ENCODE peak calls at places on chromosomes 4 and X, in ten cellular contexts. Y, K, H, Z, L, E, W, I, J and U are unnamed samples. For H3K4me1, the result is how much of the 10 kb centered on the place peaks cover.

GRCh38 chr4:88765729-88766128 is 68.1 kb upstream of the NAP1L5 start:
- DNase-seq in Y (no peak), K (peak), H (no peak), Z (peak), L (no peak), E (peak), W (no peak), I (no peak), J (no peak), U (no peak)

GRCh38 chr4:101346562-101347266 is 612 bp downstream of the PPP3CA start:
- DNase-seq in Y (peak), K (peak), H (no peak), Z (peak), L (peak), E (peak), W (peak), I (peak), J (peak), U (peak)

GRCh38 chrX:93874554-93874953 is 200.5 kb downstream of the FAM133A start:
- DNase-seq in Y (peak), K (no peak), H (no peak), Z (peak), L (peak), E (peak), W (peak), I (peak), J (peak), U (peak)

GRCh38 chr4:141636077-141636770 is at the start of gene IL15:
- DNase-seq in Y (no peak), K (no peak), H (no peak), Z (peak), L (peak), E (peak), W (peak), I (peak), J (peak), U (peak)

GRCh38 chr4:1235381-1236102 is 13.4 kb downstream of the CTBP1 start:
- DNase-seq in Y (no peak), K (no peak), H (no peak), Z (no peak), L (no peak), E (no peak), W (peak), I (no peak), J (no peak), U (no peak)

GRCh38 chrX:9091253-9091652 is 57.3 kb upstream of the FAM9B start:
- DNase-seq in Y (no peak), K (no peak), H (no peak), Z (no peak), L (no peak), E (no peak), W (no peak), I (no peak), J (no peak), U (no peak)

GRCh38 chr4:20253799-20254409 is 2.2 kb downstream of the SLIT2 start:
- DNase-seq in Y (no peak), K (peak), H (no peak), Z (no peak), L (peak), E (peak), W (peak), I (peak), J (no peak), U (peak)

GRCh38 chr4:20408596-20408995 is 156.9 kb downstream of the SLIT2 start:
- DNase-seq in Y (peak), K (peak), H (no peak), Z (no peak), L (no peak), E (peak), W (no peak), I (no peak), J (no peak), U (no peak)

GRCh38 chrX:9310596-9310995 is 154.3 kb upstream of the TBL1X start:
- DNase-seq in Y (no peak), K (peak), H (no peak), Z (no peak), L (no peak), E (no peak), W (no peak), I (no peak), J (no peak), U (no peak)

GRCh38 chr4:10063544-10064300 is 42.4 kb upstream of the SLC2A9 start:
- DNase-seq in Y (no peak), K (peak), H (peak), Z (peak), L (peak), E (peak), W (peak), I (peak), J (no peak), U (peak)

GRCh38 chrX:64850371-64851082 is 125.7 kb downstream of the ZC4H2 start:
- DNase-seq in Y (no peak), K (no peak), H (no peak), Z (no peak), L (no peak), E (no peak), W (no peak), I (no peak), J (peak), U (no peak)

GRCh38 chrX:100368167-100368566 is 41.9 kb downstream of the PCDH19 start:
- DNase-seq in Y (peak), K (no peak), H (no peak), Z (peak), L (peak), E (peak), W (peak), I (no peak), J (peak), U (peak)

GRCh38 chr4:82984459-82984858 is 26.2 kb downstream of the LIN54 start:
- DNase-seq in Y (no peak), K (peak), H (no peak), Z (peak), L (no peak), E (no peak), W (peak), I (no peak), J (no peak), U (no peak)

GRCh38 chr4:155497306-155497705 is 120.5 kb upstream of the MAP9 start:
- DNase-seq in Y (no peak), K (no peak), H (no peak), Z (no peak), L (no peak), E (no peak), W (peak), I (no peak), J (no peak), U (no peak)

GRCh38 chr4:118888666-118889312 is at the start of gene SYNPO2:
- DNase-seq in Y (peak), K (peak), H (no peak), Z (peak), L (peak), E (peak), W (peak), I (peak), J (peak), U (peak)

GRCh38 chr4:25914670-25915358 is 794 bp downstream of the SMIM20 start:
- DNase-seq in Y (no peak), K (no peak), H (no peak), Z (no peak), L (no peak), E (no peak), W (no peak), I (no peak), J (no peak), U (no peak)

GRCh38 chrX:104307341-104307740 is 52.6 kb upstream of the ESX1 start:
- DNase-seq in Y (no peak), K (peak), H (no peak), Z (no peak), L (no peak), E (no peak), W (no peak), I (no peak), J (no peak), U (no peak)

GRCh38 chr4:75194180-75194579 is 261.3 kb downstream of the PARM1 start:
- DNase-seq in Y (no peak), K (no peak), H (no peak), Z (no peak), L (no peak), E (no peak), W (no peak), I (no peak), J (no peak), U (no peak)

GRCh38 chrX:123455693-123456092 is 271.6 kb downstream of the GRIA3 start:
- DNase-seq in Y (no peak), K (no peak), H (no peak), Z (no peak), L (no peak), E (no peak), W (no peak), I (no peak), J (no peak), U (no peak)

GRCh38 chr4:36010531-36010930 is 233.8 kb downstream of the ARAP2 start:
- DNase-seq in Y (no peak), K (peak), H (no peak), Z (no peak), L (no peak), E (peak), W (no peak), I (no peak), J (no peak), U (no peak)

GRCh38 chr4:25161599-25161960 is 1.3 kb upstream of the SEPSECS start:
- DNase-seq in Y (peak), K (peak), H (no peak), Z (peak), L (no peak), E (peak), W (no peak), I (no peak), J (peak), U (no peak)

GRCh38 chrX:75746891-75747639 is 38.0 kb downstream of the MAGEE2 start:
- DNase-seq in Y (peak), K (no peak), H (no peak), Z (no peak), L (peak), E (peak), W (peak), I (peak), J (no peak), U (peak)

GRCh38 chr4:52038109-52038912 is at the start of gene SGCB:
- DNase-seq in Y (peak), K (peak), H (no peak), Z (peak), L (peak), E (peak), W (peak), I (peak), J (peak), U (peak)

GRCh38 chr4:54384563-54384962 is 155.5 kb downstream of the PDGFRA start:
- DNase-seq in Y (peak), K (peak), H (no peak), Z (peak), L (no peak), E (peak), W (peak), I (no peak), J (peak), U (peak)

GRCh38 chrX:49177338-49177833 is 5.7 kb downstream of the PLP2 start:
- DNase-seq in Y (peak), K (no peak), H (no peak), Z (peak), L (no peak), E (no peak), W (no peak), I (no peak), J (no peak), U (no peak)

GRCh38 chr4:91958651-91959050 is 345.1 kb upstream of the GRID2 start:
- DNase-seq in Y (no peak), K (peak), H (no peak), Z (no peak), L (peak), E (peak), W (peak), I (no peak), J (no peak), U (peak)

GRCh38 chr4:122003335-122003734 is 51.5 kb upstream of the TRPC3 start:
- DNase-seq in Y (peak), K (no peak), H (no peak), Z (no peak), L (peak), E (peak), W (peak), I (peak), J (peak), U (peak)

GRCh38 chrX:9341305-9342201 is 123.3 kb upstream of the TBL1X start:
- DNase-seq in Y (peak), K (peak), H (no peak), Z (no peak), L (peak), E (peak), W (peak), I (no peak), J (peak), U (peak)

GRCh38 chr4:142350886-142351285 is 495.2 kb downstream of the INPP4B start:
- DNase-seq in Y (no peak), K (no peak), H (no peak), Z (no peak), L (no peak), E (no peak), W (no peak), I (no peak), J (no peak), U (no peak)

GRCh38 chr4:165369522-165369921 is 9.3 kb upstream of the CPE start:
- DNase-seq in Y (no peak), K (no peak), H (no peak), Z (peak), L (no peak), E (no peak), W (no peak), I (no peak), J (no peak), U (no peak)

GRCh38 chr4:139745111-139745639 is 79.6 kb downstream of the MGST2 start:
- DNase-seq in Y (no peak), K (no peak), H (no peak), Z (no peak), L (no peak), E (no peak), W (no peak), I (peak), J (no peak), U (no peak)
- H3K27ac ChIP-seq in Y (no peak), K (no peak), H (no peak), Z (no peak), L (no peak), E (no peak), W (no peak), I (no peak), J (no peak), U (no peak)

GRCh38 chr4:80532674-80533333 is 197.3 kb downstream of the CFAP299 start:
- DNase-seq in Y (no peak), K (no peak), H (no peak), Z (no peak), L (no peak), E (no peak), W (peak), I (no peak), J (no peak), U (no peak)
- H3K4me2 ChIP-seq in Y (peak), K (no peak), H (no peak), Z (no peak), L (peak), E (no peak), W (peak), I (no peak), J (no peak), U (peak)

DNA sequence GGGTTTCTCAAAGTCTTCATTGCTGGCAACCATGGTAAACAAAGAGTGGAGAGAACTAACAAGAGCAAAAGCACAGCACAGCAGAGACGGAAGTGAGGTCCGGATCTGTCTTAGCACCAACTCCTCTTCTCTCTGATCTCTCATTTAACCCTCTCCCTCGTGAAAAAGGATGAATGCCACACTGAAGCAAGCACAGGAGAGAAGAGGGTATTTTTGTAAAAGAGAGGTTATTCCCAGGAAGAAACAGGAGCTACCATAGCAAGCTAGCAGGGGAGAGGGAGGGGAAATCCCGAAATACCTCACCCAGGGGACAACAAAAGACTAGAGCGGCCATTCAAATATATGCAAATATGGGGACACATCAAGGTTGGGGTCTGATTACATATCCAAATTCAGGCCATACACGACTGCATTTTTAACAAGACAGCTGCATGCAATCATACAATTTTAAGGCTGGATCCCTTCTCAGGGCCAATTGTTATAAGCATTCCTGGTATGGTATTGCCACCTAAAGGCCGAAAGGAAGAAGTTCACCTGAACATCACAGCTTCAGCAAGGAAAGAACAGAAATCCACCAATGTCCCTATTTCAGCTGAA is 46.6 kb downstream of the CD40LG start:
- DNase-seq in Y (peak), K (peak), H (no peak), Z (peak), L (peak), E (peak), W (peak), I (peak), J (peak), U (peak)
- H3K4me1 ChIP-seq in Y (under half), K (under half), H (under half), Z (under half), L (under half), E (under half), W (under half), I (under half), J (under half), U (under half)

GRCh38 chr4:185883591-185883990 is 71.6 kb upstream of the SORBS2 start:
- DNase-seq in Y (no peak), K (no peak), H (no peak), Z (no peak), L (no peak), E (no peak), W (no peak), I (no peak), J (no peak), U (no peak)

GRCh38 chr4:185878633-185879032 is 66.6 kb upstream of the SORBS2 start:
- DNase-seq in Y (no peak), K (no peak), H (no peak), Z (no peak), L (no peak), E (no peak), W (no peak), I (no peak), J (no peak), U (no peak)

GRCh38 chr4:185879666-185880312 is 67.8 kb upstream of the SORBS2 start:
- DNase-seq in Y (no peak), K (no peak), H (no peak), Z (no peak), L (no peak), E (no peak), W (no peak), I (no peak), J (peak), U (no peak)

GRCh38 chr4:185880571-185880970 is 68.6 kb upstream of the SORBS2 start:
- DNase-seq in Y (no peak), K (no peak), H (no peak), Z (no peak), L (no peak), E (no peak), W (no peak), I (no peak), J (no peak), U (no peak)

DNA sequence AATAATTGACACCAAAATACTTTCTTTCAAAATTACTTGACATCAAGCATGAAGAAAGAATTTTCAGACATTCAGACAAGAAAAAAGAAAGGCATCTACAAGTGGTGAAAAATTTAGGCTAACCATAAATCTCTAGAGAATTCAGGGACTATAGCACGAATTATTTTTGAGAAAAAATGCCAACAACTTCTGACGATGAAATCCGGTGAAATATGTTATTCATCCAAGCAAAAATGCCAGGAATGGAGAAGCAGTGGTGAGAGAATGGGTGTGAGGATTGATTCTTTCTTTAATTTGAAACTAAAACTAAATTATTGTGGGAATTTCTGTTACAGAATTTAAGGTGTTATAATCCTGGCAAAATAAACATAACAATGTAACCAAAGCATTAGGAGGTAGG is 69.4 kb upstream of the SORBS2 start:
- DNase-seq in Y (no peak), K (no peak), H (no peak), Z (no peak), L (no peak), E (peak), W (no peak), I (no peak), J (no peak), U (no peak)
- H3K27ac ChIP-seq in Y (no peak), K (no peak), H (no peak), Z (no peak), L (no peak), E (no peak), W (no peak), I (no peak), J (no peak), U (no peak)

DNA sequence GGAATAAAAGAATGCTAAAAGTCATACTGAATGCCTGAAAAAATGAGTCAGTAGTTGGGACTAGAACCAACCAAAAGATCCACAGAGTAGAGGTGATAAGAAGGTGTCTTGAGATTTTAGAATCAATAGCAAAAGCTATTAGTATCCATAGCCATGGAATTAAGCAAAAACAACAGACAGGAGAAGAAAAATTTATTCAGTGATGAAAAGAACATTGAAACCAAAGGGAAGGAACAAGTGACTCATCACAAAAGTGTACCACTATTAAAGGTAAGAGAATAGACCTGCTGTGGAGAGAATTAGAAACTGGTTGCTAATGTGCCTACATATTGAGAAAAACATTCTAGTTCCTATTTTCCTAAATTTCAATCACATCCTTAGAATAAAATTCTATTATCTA is 182.0 kb upstream of the NEIL3 start:
- DNase-seq in Y (no peak), K (peak), H (no peak), Z (peak), L (no peak), E (no peak), W (no peak), I (no peak), J (no peak), U (no peak)
- H3K4me2 ChIP-seq in Y (no peak), K (peak), H (peak), Z (peak), L (no peak), E (no peak), W (no peak), I (no peak), J (no peak), U (no peak)

GRCh38 chrX:71098951-71099506 is 3.4 kb downstream of the FOXO4 start:
- DNase-seq in Y (no peak), K (no peak), H (no peak), Z (no peak), L (peak), E (peak), W (peak), I (no peak), J (no peak), U (no peak)

GRCh38 chrX:71100581-71101505 is 5.2 kb downstream of the FOXO4 start:
- DNase-seq in Y (no peak), K (no peak), H (no peak), Z (no peak), L (peak), E (no peak), W (no peak), I (no peak), J (no peak), U (no peak)

GRCh38 chrX:71099736-71100135 is 4.1 kb downstream of the FOXO4 start:
- DNase-seq in Y (no peak), K (no peak), H (no peak), Z (no peak), L (peak), E (peak), W (peak), I (no peak), J (no peak), U (peak)

GRCh38 chrX:71103110-71103983 is 3.2 kb downstream of the CXorf65 start:
- DNase-seq in Y (no peak), K (no peak), H (no peak), Z (no peak), L (peak), E (peak), W (peak), I (peak), J (no peak), U (peak)

DNA sequence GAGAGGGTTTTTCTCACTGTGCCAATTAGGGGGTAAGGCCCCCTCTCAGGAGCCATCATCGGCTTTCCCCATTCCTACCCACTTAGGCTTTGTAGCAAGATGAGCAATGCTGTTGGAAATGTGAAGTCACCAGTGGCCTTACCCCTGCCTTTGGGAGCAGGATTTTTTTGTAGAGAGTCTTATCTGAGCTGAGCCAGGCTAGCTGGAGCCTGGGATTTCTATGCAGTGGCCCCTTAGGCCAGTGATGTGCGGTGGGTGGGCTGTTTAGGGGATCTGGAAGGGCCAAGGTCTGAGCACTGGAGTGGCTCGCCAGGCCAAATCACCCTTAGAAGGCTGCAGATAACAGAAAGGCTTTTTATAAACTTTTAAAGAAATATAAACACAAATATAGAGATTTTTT is 4.2 kb downstream of the CXorf65 start:
- DNase-seq in Y (no peak), K (no peak), H (no peak), Z (no peak), L (no peak), E (no peak), W (no peak), I (no peak), J (no peak), U (no peak)
- H3K4me1 ChIP-seq in Y (under half), K (under half), H (under half), Z (under half), L (under half), E (under half), W (half or more), I (under half), J (under half), U (under half)